ENCODE peak calls at places on chromosomes 3 and 15, in six cellular contexts. One of them, this sample, is unnamed. For H3K9me3, the result is how much of the 10 kb centered on the place peaks cover.

GRCh38 chr15:43215961-43216360 is 4.9 kb downstream of the EPB42 start:
- DNase-seq in CD4-positive, alpha-beta T cell: no peak
- DNase-seq in sigmoid colon: no peak
- DNase-seq in neuronal stem cell: no peak
- DNase-seq in esophagus squamous epithelium: no peak
- DNase-seq in Karpas-422: no peak
- DNase-seq in this sample: no peak

GRCh38 chr15:58521293-58521991 is 89.7 kb downstream of the LIPC start:
- DNase-seq in Karpas-422: no peak
- DNase-seq in neuronal stem cell: no peak
- DNase-seq in sigmoid colon: no peak
- DNase-seq in CD4-positive, alpha-beta T cell: no peak
- DNase-seq in esophagus squamous epithelium: no peak
- DNase-seq in this sample: no peak

GRCh38 chr3:54213910-54214309 is 91.6 kb downstream of the CACNA2D3 start:
- DNase-seq in CD4-positive, alpha-beta T cell: no peak
- DNase-seq in Karpas-422: no peak
- DNase-seq in sigmoid colon: no peak
- DNase-seq in neuronal stem cell: no peak
- DNase-seq in esophagus squamous epithelium: no peak
- DNase-seq in this sample: no peak

GRCh38 chr3:12437861-12438260 is 46.4 kb upstream of the TSEN2 start:
- DNase-seq in Karpas-422: no peak
- DNase-seq in esophagus squamous epithelium: no peak
- DNase-seq in sigmoid colon: peak
- DNase-seq in CD4-positive, alpha-beta T cell: no peak
- DNase-seq in neuronal stem cell: no peak
- DNase-seq in this sample: no peak

GRCh38 chr3:149004622-149005021 is 13.3 kb downstream of the GYG1 start:
- DNase-seq in CD4-positive, alpha-beta T cell: no peak
- DNase-seq in Karpas-422: no peak
- DNase-seq in sigmoid colon: no peak
- DNase-seq in neuronal stem cell: no peak
- DNase-seq in esophagus squamous epithelium: no peak
- DNase-seq in this sample: no peak

GRCh38 chr3:98531622-98532274 is at the start of gene GPR15:
- DNase-seq in neuronal stem cell: no peak
- DNase-seq in sigmoid colon: no peak
- DNase-seq in Karpas-422: no peak
- DNase-seq in CD4-positive, alpha-beta T cell: no peak
- DNase-seq in esophagus squamous epithelium: no peak
- DNase-seq in this sample: no peak

GRCh38 chr3:175431396-175431795 is 572.3 kb downstream of the NAALADL2 start:
- DNase-seq in CD4-positive, alpha-beta T cell: no peak
- DNase-seq in sigmoid colon: no peak
- DNase-seq in Karpas-422: no peak
- DNase-seq in esophagus squamous epithelium: no peak
- DNase-seq in neuronal stem cell: no peak
- DNase-seq in this sample: no peak

GRCh38 chr15:82890338-82891024 is 62.0 kb downstream of the HOMER2 start:
- DNase-seq in esophagus squamous epithelium: no peak
- DNase-seq in Karpas-422: no peak
- DNase-seq in neuronal stem cell: no peak
- DNase-seq in CD4-positive, alpha-beta T cell: no peak
- DNase-seq in sigmoid colon: no peak
- DNase-seq in this sample: no peak

GRCh38 chr15:48191574-48192225 is at the start of gene CTXN2:
- DNase-seq in esophagus squamous epithelium: no peak
- DNase-seq in neuronal stem cell: peak
- DNase-seq in Karpas-422: no peak
- DNase-seq in CD4-positive, alpha-beta T cell: no peak
- DNase-seq in sigmoid colon: no peak
- DNase-seq in this sample: no peak

GRCh38 chr3:197555281-197556261 is at the start of gene BDH1:
- DNase-seq in esophagus squamous epithelium: no peak
- DNase-seq in CD4-positive, alpha-beta T cell: peak
- DNase-seq in Karpas-422: peak
- DNase-seq in neuronal stem cell: peak
- DNase-seq in sigmoid colon: no peak
- DNase-seq in this sample: peak

GRCh38 chr3:194664857-194665256 is 7.1 kb downstream of the LSG1 start:
- DNase-seq in esophagus squamous epithelium: no peak
- DNase-seq in neuronal stem cell: no peak
- DNase-seq in sigmoid colon: no peak
- DNase-seq in CD4-positive, alpha-beta T cell: no peak
- DNase-seq in Karpas-422: no peak
- DNase-seq in this sample: no peak

GRCh38 chr3:14474363-14475081 is 65.6 kb downstream of the GRIP2 start:
- DNase-seq in sigmoid colon: no peak
- DNase-seq in Karpas-422: no peak
- DNase-seq in neuronal stem cell: no peak
- DNase-seq in esophagus squamous epithelium: no peak
- DNase-seq in CD4-positive, alpha-beta T cell: no peak
- DNase-seq in this sample: no peak

GRCh38 chr3:193673845-193674244 is 80.8 kb downstream of the OPA1 start:
- DNase-seq in neuronal stem cell: peak
- DNase-seq in esophagus squamous epithelium: no peak
- DNase-seq in Karpas-422: no peak
- DNase-seq in sigmoid colon: no peak
- DNase-seq in CD4-positive, alpha-beta T cell: no peak
- DNase-seq in this sample: no peak

DNA sequence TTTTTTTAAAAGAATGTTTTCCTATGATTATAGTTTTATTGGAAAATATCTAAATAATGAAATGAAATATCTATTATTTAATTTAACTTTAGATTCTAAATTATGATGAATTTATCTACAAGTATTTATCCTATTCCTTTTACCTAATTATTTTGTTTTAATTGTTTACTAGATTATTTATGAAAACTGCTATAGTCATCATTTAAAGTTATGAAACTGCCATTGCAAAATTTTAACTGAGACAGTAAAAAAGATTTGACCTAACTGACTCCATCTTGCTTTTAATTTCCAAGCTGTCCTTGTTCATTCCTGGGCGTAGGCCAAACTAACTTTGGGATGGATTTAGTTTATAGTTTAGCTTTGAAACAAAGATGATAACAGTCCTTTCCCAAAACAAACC is 25.9 kb upstream of the FAM3D start:
- DNase-seq in sigmoid colon: no peak
- DNase-seq in CD4-positive, alpha-beta T cell: no peak
- DNase-seq in neuronal stem cell: no peak
- DNase-seq in Karpas-422: no peak
- DNase-seq in esophagus squamous epithelium: no peak
- DNase-seq in this sample: no peak
- H3K9me3 ChIP-seq in sigmoid colon: under half
- H3K9me3 ChIP-seq in CD4-positive, alpha-beta T cell: under half
- H3K9me3 ChIP-seq in neuronal stem cell: under half
- H3K9me3 ChIP-seq in Karpas-422: under half
- H3K9me3 ChIP-seq in esophagus squamous epithelium: under half
- H3K9me3 ChIP-seq in this sample: under half

DNA sequence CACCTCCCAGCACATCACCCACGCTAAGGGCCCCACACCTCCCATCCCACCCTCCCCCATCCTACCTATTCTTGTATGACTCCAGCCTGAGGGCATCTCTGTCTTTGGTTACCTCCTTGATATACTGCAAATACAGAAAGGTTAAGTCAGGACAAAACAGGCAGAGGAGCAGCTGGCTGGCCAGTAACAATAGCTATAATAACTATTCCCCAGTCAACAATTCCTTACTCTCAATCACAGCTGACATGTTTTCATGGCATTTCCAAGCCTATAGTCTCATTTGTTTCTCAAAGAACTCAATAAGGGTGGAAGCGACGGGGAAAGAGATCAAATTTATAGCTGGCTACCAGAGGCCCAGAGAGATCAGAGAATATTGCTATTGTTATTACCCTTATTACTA is 92.9 kb upstream of the C2CD4B start:
- DNase-seq in Karpas-422: no peak
- DNase-seq in esophagus squamous epithelium: no peak
- DNase-seq in neuronal stem cell: no peak
- DNase-seq in sigmoid colon: no peak
- DNase-seq in CD4-positive, alpha-beta T cell: no peak
- DNase-seq in this sample: no peak
- H3K9me3 ChIP-seq in Karpas-422: under half
- H3K9me3 ChIP-seq in esophagus squamous epithelium: under half
- H3K9me3 ChIP-seq in neuronal stem cell: under half
- H3K9me3 ChIP-seq in sigmoid colon: under half
- H3K9me3 ChIP-seq in CD4-positive, alpha-beta T cell: under half
- H3K9me3 ChIP-seq in this sample: under half

GRCh38 chr15:27396997-27397396 is 426.0 kb downstream of the GABRG3 start:
- DNase-seq in CD4-positive, alpha-beta T cell: no peak
- DNase-seq in esophagus squamous epithelium: no peak
- DNase-seq in neuronal stem cell: no peak
- DNase-seq in Karpas-422: no peak
- DNase-seq in sigmoid colon: no peak
- DNase-seq in this sample: no peak
- H3K9me3 ChIP-seq in CD4-positive, alpha-beta T cell: under half
- H3K9me3 ChIP-seq in esophagus squamous epithelium: under half
- H3K9me3 ChIP-seq in neuronal stem cell: under half
- H3K9me3 ChIP-seq in Karpas-422: under half
- H3K9me3 ChIP-seq in sigmoid colon: under half
- H3K9me3 ChIP-seq in this sample: under half

GRCh38 chr15:101180620-101181307 is 71.1 kb downstream of the CHSY1 start:
- DNase-seq in Karpas-422: no peak
- DNase-seq in CD4-positive, alpha-beta T cell: no peak
- DNase-seq in neuronal stem cell: no peak
- DNase-seq in sigmoid colon: no peak
- DNase-seq in esophagus squamous epithelium: no peak
- DNase-seq in this sample: no peak
- H3K9me3 ChIP-seq in Karpas-422: under half
- H3K9me3 ChIP-seq in CD4-positive, alpha-beta T cell: under half
- H3K9me3 ChIP-seq in neuronal stem cell: under half
- H3K9me3 ChIP-seq in sigmoid colon: under half
- H3K9me3 ChIP-seq in esophagus squamous epithelium: under half
- H3K9me3 ChIP-seq in this sample: under half

GRCh38 chr3:114080201-114080600 is 23.7 kb downstream of the QTRT2 start:
- DNase-seq in CD4-positive, alpha-beta T cell: no peak
- DNase-seq in Karpas-422: no peak
- DNase-seq in esophagus squamous epithelium: no peak
- DNase-seq in sigmoid colon: no peak
- DNase-seq in neuronal stem cell: no peak
- DNase-seq in this sample: no peak

GRCh38 chr3:114083112-114083511 is 26.6 kb downstream of the QTRT2 start:
- DNase-seq in CD4-positive, alpha-beta T cell: no peak
- DNase-seq in Karpas-422: no peak
- DNase-seq in sigmoid colon: no peak
- DNase-seq in neuronal stem cell: no peak
- DNase-seq in esophagus squamous epithelium: no peak
- DNase-seq in this sample: no peak

GRCh38 chr3:114079761-114080160 is 23.2 kb downstream of the QTRT2 start:
- DNase-seq in Karpas-422: no peak
- DNase-seq in CD4-positive, alpha-beta T cell: no peak
- DNase-seq in esophagus squamous epithelium: no peak
- DNase-seq in sigmoid colon: no peak
- DNase-seq in neuronal stem cell: no peak
- DNase-seq in this sample: no peak

GRCh38 chr3:114078126-114078525 is 21.6 kb downstream of the QTRT2 start:
- DNase-seq in Karpas-422: no peak
- DNase-seq in esophagus squamous epithelium: no peak
- DNase-seq in neuronal stem cell: no peak
- DNase-seq in sigmoid colon: no peak
- DNase-seq in CD4-positive, alpha-beta T cell: no peak
- DNase-seq in this sample: no peak

GRCh38 chr3:114081022-114081421 is 24.5 kb downstream of the QTRT2 start:
- DNase-seq in Karpas-422: no peak
- DNase-seq in neuronal stem cell: no peak
- DNase-seq in sigmoid colon: no peak
- DNase-seq in CD4-positive, alpha-beta T cell: no peak
- DNase-seq in esophagus squamous epithelium: no peak
- DNase-seq in this sample: no peak
- H3K9me3 ChIP-seq in Karpas-422: under half
- H3K9me3 ChIP-seq in neuronal stem cell: under half
- H3K9me3 ChIP-seq in sigmoid colon: under half
- H3K9me3 ChIP-seq in CD4-positive, alpha-beta T cell: under half
- H3K9me3 ChIP-seq in esophagus squamous epithelium: under half
- H3K9me3 ChIP-seq in this sample: under half

GRCh38 chr3:127328391-127328790 is 40.5 kb upstream of the PRR20G start:
- DNase-seq in neuronal stem cell: no peak
- DNase-seq in sigmoid colon: no peak
- DNase-seq in CD4-positive, alpha-beta T cell: no peak
- DNase-seq in Karpas-422: no peak
- DNase-seq in esophagus squamous epithelium: no peak
- DNase-seq in this sample: no peak

GRCh38 chr3:127325630-127325961 is 37.8 kb upstream of the PRR20G start:
- DNase-seq in CD4-positive, alpha-beta T cell: no peak
- DNase-seq in sigmoid colon: no peak
- DNase-seq in Karpas-422: no peak
- DNase-seq in neuronal stem cell: no peak
- DNase-seq in esophagus squamous epithelium: no peak
- DNase-seq in this sample: no peak

GRCh38 chr3:127326341-127326740 is 38.5 kb upstream of the PRR20G start:
- DNase-seq in Karpas-422: no peak
- DNase-seq in sigmoid colon: no peak
- DNase-seq in esophagus squamous epithelium: no peak
- DNase-seq in CD4-positive, alpha-beta T cell: no peak
- DNase-seq in neuronal stem cell: no peak
- DNase-seq in this sample: no peak

GRCh38 chr3:127330385-127330784 is 42.5 kb upstream of the PRR20G start:
- DNase-seq in Karpas-422: no peak
- DNase-seq in sigmoid colon: no peak
- DNase-seq in neuronal stem cell: no peak
- DNase-seq in CD4-positive, alpha-beta T cell: no peak
- DNase-seq in esophagus squamous epithelium: no peak
- DNase-seq in this sample: no peak

DNA sequence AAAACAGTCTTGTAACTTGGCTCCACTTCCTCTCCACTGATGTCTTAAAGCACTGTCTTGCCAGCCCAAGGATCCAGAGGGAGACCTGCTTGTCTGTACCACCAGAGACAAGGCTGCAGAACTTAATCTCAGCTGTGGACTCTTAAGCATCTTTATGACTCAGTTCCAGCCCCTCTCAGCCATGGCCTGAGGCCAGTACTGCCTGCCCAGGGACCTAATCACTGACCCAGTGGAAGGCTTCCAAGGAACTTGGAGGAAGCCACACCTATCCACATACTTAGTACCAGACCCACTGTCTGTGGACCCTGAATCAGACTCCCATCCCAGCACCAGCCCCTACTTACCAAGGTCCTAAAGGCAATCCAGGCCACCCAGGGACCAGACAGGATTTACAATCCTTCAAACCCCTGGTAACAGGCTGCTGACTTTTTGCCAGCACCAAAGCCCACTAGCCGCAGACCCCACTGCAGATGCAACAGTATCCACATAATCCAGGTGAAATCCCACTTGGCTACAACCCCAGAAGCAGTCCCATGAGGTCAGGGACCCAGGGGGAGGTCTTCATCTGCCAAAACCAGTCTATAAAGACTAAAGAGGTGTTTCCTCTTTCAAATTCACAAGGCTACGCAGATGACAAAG is 41.9 kb upstream of the PRR20G start:
- DNase-seq in esophagus squamous epithelium: no peak
- DNase-seq in sigmoid colon: no peak
- DNase-seq in Karpas-422: no peak
- DNase-seq in neuronal stem cell: no peak
- DNase-seq in CD4-positive, alpha-beta T cell: no peak
- DNase-seq in this sample: no peak
- H3K9me3 ChIP-seq in esophagus squamous epithelium: under half
- H3K9me3 ChIP-seq in sigmoid colon: under half
- H3K9me3 ChIP-seq in Karpas-422: under half
- H3K9me3 ChIP-seq in neuronal stem cell: under half
- H3K9me3 ChIP-seq in CD4-positive, alpha-beta T cell: under half
- H3K9me3 ChIP-seq in this sample: under half

GRCh38 chr3:154801729-154802128 is 278.4 kb upstream of the MME start:
- DNase-seq in Karpas-422: no peak
- DNase-seq in neuronal stem cell: no peak
- DNase-seq in CD4-positive, alpha-beta T cell: no peak
- DNase-seq in sigmoid colon: no peak
- DNase-seq in esophagus squamous epithelium: no peak
- DNase-seq in this sample: no peak
- H3K9me3 ChIP-seq in Karpas-422: under half
- H3K9me3 ChIP-seq in neuronal stem cell: under half
- H3K9me3 ChIP-seq in CD4-positive, alpha-beta T cell: under half
- H3K9me3 ChIP-seq in sigmoid colon: under half
- H3K9me3 ChIP-seq in esophagus squamous epithelium: under half
- H3K9me3 ChIP-seq in this sample: under half